ENCODE peak calls at places on chromosomes 16 and 17, in four cellular contexts. One of them, this sample, is unnamed.
A peak's percentile ranks its signal among the peaks of the same experiment; 100 is the strongest.

GRCh38 chr16:35174006-35174405 is 1714.6 kb downstream of the TP53TG3F start:
- DNase-seq in posterior cingulate gyrus: no peak
- DNase-seq in amniotic stem cell: no peak
- DNase-seq in foreskin fibroblast: no peak
- DNase-seq in this sample: no peak

GRCh38 chr16:69928856-69929400 is 22.2 kb upstream of the CLEC18A start:
- DNase-seq in amniotic stem cell: no peak
- DNase-seq in posterior cingulate gyrus: no peak
- DNase-seq in foreskin fibroblast: no peak
- DNase-seq in this sample: no peak

GRCh38 chr16:83200005-83200779 is 573.4 kb downstream of the CDH13 start:
- DNase-seq in foreskin fibroblast: no peak
- DNase-seq in amniotic stem cell: no peak
- DNase-seq in posterior cingulate gyrus: peak; percentile 21
- DNase-seq in this sample: no peak

GRCh38 chr16:9965079-9965478 is 217.1 kb downstream of the GRIN2A start:
- DNase-seq in foreskin fibroblast: no peak
- DNase-seq in posterior cingulate gyrus: no peak
- DNase-seq in amniotic stem cell: no peak
- DNase-seq in this sample: no peak

GRCh38 chr17:82234211-82235055 is 5.6 kb downstream of the SLC16A3 start:
- DNase-seq in amniotic stem cell: no peak
- DNase-seq in posterior cingulate gyrus: no peak
- DNase-seq in foreskin fibroblast: no peak
- DNase-seq in this sample: no peak

GRCh38 chr16:88303890-88304819 is 78.6 kb upstream of the ZNF469 start:
- DNase-seq in amniotic stem cell: peak; percentile 83
- DNase-seq in posterior cingulate gyrus: no peak
- DNase-seq in foreskin fibroblast: peak; percentile 92
- DNase-seq in this sample: no peak

GRCh38 chr17:73387746-73388577 is 76.2 kb upstream of the CDC42EP4 start:
- DNase-seq in posterior cingulate gyrus: no peak
- DNase-seq in amniotic stem cell: no peak
- DNase-seq in foreskin fibroblast: peak; percentile 31
- DNase-seq in this sample: no peak

GRCh38 chr16:11913425-11914079 is 2.2 kb downstream of the GSPT1 start:
- DNase-seq in posterior cingulate gyrus: no peak
- DNase-seq in foreskin fibroblast: no peak
- DNase-seq in amniotic stem cell: no peak
- DNase-seq in this sample: peak; percentile 31

GRCh38 chr16:70803354-70803753 is 2.4 kb upstream of the VAC14 start:
- DNase-seq in posterior cingulate gyrus: no peak
- DNase-seq in foreskin fibroblast: no peak
- DNase-seq in amniotic stem cell: no peak
- DNase-seq in this sample: no peak

GRCh38 chr17:39156491-39156890 is 5.1 kb upstream of the PLXDC1 start:
- DNase-seq in amniotic stem cell: no peak
- DNase-seq in posterior cingulate gyrus: no peak
- DNase-seq in foreskin fibroblast: no peak
- DNase-seq in this sample: no peak

GRCh38 chr16:79297297-79297696 is 303.2 kb downstream of the MAF start:
- DNase-seq in foreskin fibroblast: no peak
- DNase-seq in amniotic stem cell: no peak
- DNase-seq in posterior cingulate gyrus: no peak
- DNase-seq in this sample: no peak

GRCh38 chr17:8479431-8479947 is 43.8 kb downstream of the NDEL1 start:
- DNase-seq in foreskin fibroblast: peak; percentile 85
- DNase-seq in amniotic stem cell: no peak
- DNase-seq in posterior cingulate gyrus: peak; percentile 71
- DNase-seq in this sample: no peak

GRCh38 chr17:63249256-63250006 is 196.7 kb downstream of the CYB561 start:
- DNase-seq in posterior cingulate gyrus: no peak
- DNase-seq in foreskin fibroblast: no peak
- DNase-seq in amniotic stem cell: no peak
- DNase-seq in this sample: no peak

GRCh38 chr16:3971706-3972105 is 91.2 kb upstream of the CREBBP start:
- DNase-seq in foreskin fibroblast: no peak
- DNase-seq in posterior cingulate gyrus: no peak
- DNase-seq in amniotic stem cell: no peak
- DNase-seq in this sample: no peak

GRCh38 chr16:7303677-7304200 is 28.9 kb upstream of the RBFOX1 start:
- DNase-seq in posterior cingulate gyrus: peak; percentile 24
- DNase-seq in amniotic stem cell: no peak
- DNase-seq in foreskin fibroblast: no peak
- DNase-seq in this sample: no peak

GRCh38 chr16:79599837-79600635 is 501 bp downstream of the MAF start:
- DNase-seq in posterior cingulate gyrus: peak; percentile 54
- DNase-seq in amniotic stem cell: no peak
- DNase-seq in foreskin fibroblast: no peak
- DNase-seq in this sample: peak; percentile 55

GRCh38 chr16:27367463-27368357 is 34.3 kb upstream of the IL21R start:
- DNase-seq in posterior cingulate gyrus: peak; percentile 68
- DNase-seq in amniotic stem cell: peak; percentile 26
- DNase-seq in foreskin fibroblast: peak; percentile 65
- DNase-seq in this sample: peak; percentile 75

GRCh38 chr16:8489580-8489979 is 100.7 kb downstream of the TMEM114 start:
- DNase-seq in foreskin fibroblast: no peak
- DNase-seq in amniotic stem cell: no peak
- DNase-seq in posterior cingulate gyrus: no peak
- DNase-seq in this sample: no peak

GRCh38 chr17:19010729-19011505 is 6.4 kb upstream of the FAM83G start:
- DNase-seq in amniotic stem cell: no peak
- DNase-seq in foreskin fibroblast: no peak
- DNase-seq in posterior cingulate gyrus: no peak
- DNase-seq in this sample: no peak

GRCh38 chr17:18988546-18989173 is 15.9 kb downstream of the FAM83G start:
- DNase-seq in amniotic stem cell: no peak
- DNase-seq in foreskin fibroblast: no peak
- DNase-seq in posterior cingulate gyrus: no peak
- DNase-seq in this sample: no peak

GRCh38 chr17:34503804-34504203 is 75.6 kb upstream of the TMEM132E start:
- DNase-seq in amniotic stem cell: no peak
- DNase-seq in posterior cingulate gyrus: peak; percentile 10
- DNase-seq in foreskin fibroblast: no peak
- DNase-seq in this sample: no peak

GRCh38 chr16:22210285-22210684 is 4.2 kb downstream of the EEF2K start:
- DNase-seq in foreskin fibroblast: no peak
- DNase-seq in posterior cingulate gyrus: no peak
- DNase-seq in amniotic stem cell: no peak
- DNase-seq in this sample: no peak

GRCh38 chr17:39675390-39676082 is 7.3 kb downstream of the PNMT start:
- DNase-seq in posterior cingulate gyrus: no peak
- DNase-seq in foreskin fibroblast: no peak
- DNase-seq in amniotic stem cell: no peak
- DNase-seq in this sample: no peak